ENCODE peak calls at places on chromosomes 6 and 20, in ten cellular contexts. N is PC-9, S is psoas muscle, R is adrenal gland, Y is HepG2, H is suprapubic skin, X is ovary, M is body of pancreas, E is hepatocyte, A is tibial nerve. U is an unnamed sample.
A peak's percentile ranks its signal among the peaks of the same experiment; 100 is the strongest.

GRCh38 chr6:37251211-37251610 is 6.4 kb upstream of the TBC1D22B start:
- DNase-seq in N (no peak), S (no peak), R (no peak), Y (no peak), H (no peak), X (no peak), M (no peak), E (no peak), A (no peak), U (no peak)

GRCh38 chr6:158561938-158562337 is 2.0 kb downstream of the TMEM181 start:
- DNase-seq in N (no peak), S (no peak), R (no peak), Y (no peak), H (no peak), X (no peak), M (no peak), E (no peak), A (no peak), U (no peak)

GRCh38 chr6:28587746-28588075 is 62.0 kb downstream of the GPX5 start:
- DNase-seq in N (no peak), S (no peak), R (no peak), Y (no peak), H (no peak), X (no peak), M (no peak), E (peak; percentile 10), A (no peak), U (no peak)

GRCh38 chr6:21887301-21888185 is 294.0 kb downstream of the SOX4 start:
- DNase-seq in N (no peak), S (no peak), R (no peak), Y (peak; percentile 7), H (no peak), X (peak; percentile 58), M (no peak), E (no peak), A (no peak), U (no peak)

GRCh38 chr20:35232575-35232974 is 6.1 kb downstream of the MMP24 start:
- DNase-seq in N (no peak), S (no peak), R (no peak), Y (no peak), H (no peak), X (no peak), M (no peak), E (no peak), A (no peak), U (no peak)

GRCh38 chr6:88047510-88048150 is at the start of gene SPACA1:
- DNase-seq in N (no peak), S (no peak), R (no peak), Y (no peak), H (no peak), X (no peak), M (no peak), E (no peak), A (no peak), U (no peak)

GRCh38 chr20:46990017-46990810 is 95.6 kb downstream of the EYA2 start:
- DNase-seq in N (peak; percentile 89), S (peak; percentile 55), R (no peak), Y (no peak), H (no peak), X (no peak), M (no peak), E (no peak), A (no peak), U (no peak)

GRCh38 chr20:48669946-48670630 is 157.7 kb downstream of the PREX1 start:
- DNase-seq in N (no peak), S (no peak), R (no peak), Y (no peak), H (no peak), X (no peak), M (no peak), E (no peak), A (no peak), U (no peak)

GRCh38 chr20:51752343-51752951 is 15.7 kb downstream of the ATP9A start:
- DNase-seq in N (peak; percentile 85), S (no peak), R (no peak), Y (peak; percentile 71), H (no peak), X (no peak), M (no peak), E (peak; percentile 29), A (no peak), U (no peak)

GRCh38 chr6:111745186-111745585 is 128.1 kb downstream of the FYN start:
- DNase-seq in N (no peak), S (no peak), R (no peak), Y (no peak), H (no peak), X (no peak), M (no peak), E (no peak), A (no peak), U (no peak)

GRCh38 chr6:98581725-98582124 is 252.6 kb upstream of the POU3F2 start:
- DNase-seq in N (no peak), S (no peak), R (no peak), Y (no peak), H (no peak), X (no peak), M (no peak), E (no peak), A (no peak), U (no peak)

GRCh38 chr6:17311595-17312311 is 30.6 kb downstream of the RBM24 start:
- DNase-seq in N (no peak), S (peak; percentile 64), R (no peak), Y (peak; percentile 98), H (no peak), X (no peak), M (peak; percentile 6), E (peak; percentile 58), A (no peak), U (no peak)

GRCh38 chr20:62216636-62217566 is 3.2 kb downstream of the HRH3 start:
- DNase-seq in N (no peak), S (no peak), R (no peak), Y (no peak), H (no peak), X (no peak), M (no peak), E (no peak), A (no peak), U (no peak)

GRCh38 chr20:62214067-62214466 is 6.0 kb downstream of the HRH3 start:
- DNase-seq in N (no peak), S (no peak), R (no peak), Y (no peak), H (no peak), X (no peak), M (no peak), E (no peak), A (no peak), U (no peak)

GRCh38 chr20:62215020-62215990 is 4.8 kb downstream of the HRH3 start:
- DNase-seq in N (no peak), S (no peak), R (no peak), Y (no peak), H (no peak), X (no peak), M (no peak), E (no peak), A (no peak), U (no peak)

GRCh38 chr20:62217913-62218773 is 1.9 kb downstream of the HRH3 start:
- DNase-seq in N (no peak), S (no peak), R (no peak), Y (no peak), H (no peak), X (no peak), M (no peak), E (no peak), A (no peak), U (no peak)

GRCh38 chr20:62215991-62216635 is 4.0 kb downstream of the HRH3 start:
- DNase-seq in N (no peak), S (no peak), R (no peak), Y (no peak), H (no peak), X (no peak), M (no peak), E (no peak), A (no peak), U (no peak)
- H3K4me3 ChIP-seq in N (no peak overlapping the region), S (no peak overlapping the region), R (no peak overlapping the region), Y (no peak overlapping the region), H (no peak overlapping the region), X (no peak overlapping the region), M (no peak overlapping the region), E (no peak overlapping the region), A (no peak overlapping the region), U (no peak overlapping the region)

DNA sequence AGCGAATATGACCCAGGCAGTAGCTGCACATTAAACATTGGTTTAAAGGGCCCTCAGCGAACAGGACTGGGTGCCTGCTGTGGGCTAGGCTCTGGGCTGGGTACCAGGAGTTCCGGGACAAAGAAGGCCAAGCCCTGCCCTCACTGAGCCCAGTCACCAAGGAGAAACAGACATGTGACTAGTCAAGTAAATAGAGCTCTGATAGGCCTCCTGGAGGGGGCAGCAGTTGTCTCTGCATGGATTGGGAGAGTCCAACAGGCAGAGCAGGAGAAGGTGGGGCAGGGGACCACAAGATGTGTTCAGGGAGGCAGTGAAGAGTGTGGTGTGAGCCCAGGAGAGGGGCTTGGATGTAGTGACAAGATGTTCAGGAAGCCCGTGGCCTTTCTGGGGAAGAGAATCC is 3.1 kb downstream of the HM13 start:
- DNase-seq in N (peak; percentile 56), S (peak; percentile 49), R (peak; percentile 53), Y (peak; percentile 91), H (peak; percentile 83), X (no peak), M (peak; percentile 84), E (peak; percentile 71), A (peak; percentile 49), U (no peak)
- TF ChIP-seq CTCF in N (peak; percentile 54), S (no peak), R (peak; percentile 16), Y (peak; percentile 85), H (peak; percentile 8), X (no peak), M (peak; percentile 25), E (no peak), A (no peak), U (no peak)

GRCh38 chr20:37423545-37423944 is 77.6 kb downstream of the SRC start:
- DNase-seq in N (no peak), S (no peak), R (no peak), Y (no peak), H (no peak), X (no peak), M (no peak), E (no peak), A (no peak), U (no peak)
- H3K4me1 ChIP-seq in N (no peaks in the 10 kb centered on the region), S (no peaks in the 10 kb centered on the region), R (no peaks in the 10 kb centered on the region), Y (peaks cover 14% of the 10 kb centered on the region), H (peaks cover under 1% of the 10 kb centered on the region), X (no peaks in the 10 kb centered on the region), M (no peaks in the 10 kb centered on the region), E (peaks cover 2% of the 10 kb centered on the region), A (no peaks in the 10 kb centered on the region), U (no peaks in the 10 kb centered on the region)

GRCh38 chr6:145891126-145891525 is 73.0 kb downstream of the SHPRH start:
- DNase-seq in N (no peak), S (no peak), R (no peak), Y (peak; percentile 56), H (no peak), X (no peak), M (no peak), E (no peak), A (no peak), U (no peak)
- H3K4me3 ChIP-seq in N (no peak overlapping the region), S (no peak overlapping the region), R (no peak overlapping the region), Y (no peak overlapping the region), H (no peak overlapping the region), X (no peak overlapping the region), M (no peak overlapping the region), E (no peak overlapping the region), A (no peak overlapping the region), U (no peak overlapping the region)

U was measured in esophagus squamous epithelium.